ENCODE peak calls at places on chromosomes 4 and X, in six cellular contexts. U is mesendoderm, F is neuronal stem cell, A is IMR-90, B is H9, P is H1. D is an unnamed sample.

GRCh38 chrX:42943051-42943450 is 165.1 kb upstream of the PPP1R2C start:
- DNase-seq in U (no peak), F (no peak), A (no peak), B (no peak), P (no peak), D (no peak)

GRCh38 chrX:134469481-134469880 is 9.5 kb downstream of the HPRT1 start:
- DNase-seq in U (no peak), F (no peak), A (peak), B (no peak), P (no peak), D (peak)

GRCh38 chrX:13090261-13091110 is 46.1 kb upstream of the FAM9C start:
- DNase-seq in U (no peak), F (no peak), A (peak), B (no peak), P (no peak), D (peak)

GRCh38 chr4:110617095-110617494 is 5.8 kb downstream of the PITX2 start:
- DNase-seq in U (peak), F (peak), A (no peak), B (no peak), P (no peak), D (peak)

GRCh38 chr4:101175896-101176676 is 171.2 kb downstream of the PPP3CA start:
- DNase-seq in U (no peak), F (no peak), A (no peak), B (no peak), P (no peak), D (no peak)

GRCh38 chr4:52711271-52711670 is 40.0 kb downstream of the ERVMER34-1 start:
- DNase-seq in U (no peak), F (no peak), A (no peak), B (no peak), P (no peak), D (no peak)

GRCh38 chrX:140762061-140762460 is 52.5 kb downstream of the LINC00632 start:
- DNase-seq in U (peak), F (peak), A (peak), B (peak), P (no peak), D (peak)

GRCh38 chr4:159366966-159367365 is 264.1 kb downstream of the RAPGEF2 start:
- DNase-seq in U (peak), F (no peak), A (no peak), B (no peak), P (no peak), D (no peak)

GRCh38 chr4:61445374-61446063 is 245.4 kb downstream of the ADGRL3 start:
- DNase-seq in U (no peak), F (no peak), A (no peak), B (no peak), P (no peak), D (no peak)

GRCh38 chrX:22310779-22311178 is 38.1 kb downstream of the CBLL2 start:
- DNase-seq in U (no peak), F (no peak), A (peak), B (no peak), P (no peak), D (peak)

GRCh38 chr4:17812125-17812524 is 1.3 kb downstream of the NCAPG start:
- DNase-seq in U (no peak), F (no peak), A (no peak), B (no peak), P (no peak), D (no peak)

GRCh38 chr4:5824635-5825034 is 68.3 kb downstream of the CRMP1 start:
- DNase-seq in U (peak), F (no peak), A (peak), B (no peak), P (no peak), D (peak)

GRCh38 chr4:168028568-168028967 is 63.8 kb upstream of the ANXA10 start:
- DNase-seq in U (no peak), F (no peak), A (peak), B (no peak), P (no peak), D (no peak)

GRCh38 chr4:4781936-4782754 is 77.3 kb upstream of the MSX1 start:
- DNase-seq in U (no peak), F (no peak), A (peak), B (no peak), P (no peak), D (peak)

GRCh38 chr4:101251261-101251660 is 96.1 kb downstream of the PPP3CA start:
- DNase-seq in U (no peak), F (no peak), A (no peak), B (no peak), P (no peak), D (no peak)

GRCh38 chrX:1486177-1486576 is 33.5 kb upstream of the ASMTL start:
- DNase-seq in U (no peak), F (no peak), A (no peak), B (no peak), P (no peak), D (no peak)

GRCh38 chrX:1483843-1484637 is 31.3 kb upstream of the ASMTL start:
- DNase-seq in U (no peak), F (no peak), A (no peak), B (no peak), P (no peak), D (no peak)

GRCh38 chrX:1485033-1485432 is 32.3 kb upstream of the ASMTL start:
- DNase-seq in U (no peak), F (no peak), A (no peak), B (no peak), P (no peak), D (no peak)

GRCh38 chrX:1486749-1487361 is 34.1 kb upstream of the ASMTL start:
- DNase-seq in U (peak), F (no peak), A (no peak), B (no peak), P (no peak), D (no peak)

DNA sequence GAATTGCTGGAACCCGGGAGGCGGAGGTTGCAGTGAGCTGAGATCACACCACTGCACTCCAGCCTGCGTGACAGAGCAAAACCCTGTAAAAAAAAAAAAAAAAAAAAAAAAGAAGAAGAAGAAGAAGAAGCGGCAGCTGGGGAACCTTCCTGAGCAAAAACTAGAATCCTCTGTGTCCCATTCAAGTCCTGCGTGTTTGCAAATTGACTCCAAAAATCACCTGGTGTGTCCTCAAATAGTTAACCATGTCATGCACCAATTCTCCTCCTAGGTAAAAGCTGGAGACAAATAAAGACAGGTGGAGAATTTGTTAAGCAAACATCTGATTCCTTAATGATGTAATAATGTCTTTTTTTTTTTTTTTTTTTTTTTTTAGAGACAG is 31.9 kb upstream of the ASMTL start:
- DNase-seq in U (no peak), F (no peak), A (no peak), B (no peak), P (no peak), D (no peak)
- H2BK15ac ChIP-seq in U (no peak), F (no peak), A (no peak), B (no peak), P (no peak), D (no peak)

DNA sequence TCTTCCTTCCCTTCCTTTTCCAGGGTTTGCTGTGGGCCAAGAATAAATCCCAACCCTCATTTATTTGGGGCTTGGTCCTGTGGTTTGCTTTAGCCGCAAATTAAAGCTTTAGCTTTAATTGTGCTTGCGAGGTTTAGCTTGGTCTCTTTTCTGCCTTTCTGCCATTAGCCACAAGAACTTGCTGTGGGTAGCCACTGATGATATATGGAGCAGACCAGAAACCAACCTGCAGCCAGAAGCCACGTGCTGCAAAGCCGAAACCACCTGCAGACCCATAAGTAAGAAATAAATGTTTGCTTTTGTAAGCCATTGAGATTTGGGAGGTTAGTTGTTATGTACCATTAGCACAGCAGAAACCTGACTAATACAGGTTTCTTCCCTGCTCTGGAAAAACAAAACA is 89.8 kb upstream of the S100G start:
- DNase-seq in U (no peak), F (no peak), A (no peak), B (no peak), P (no peak), D (no peak)
- H2BK15ac ChIP-seq in U (no peak), F (no peak), A (no peak), B (no peak), P (no peak), D (no peak)

GRCh38 chr4:99054428-99054994 is 34.1 kb downstream of the ADH5 start:
- DNase-seq in U (no peak), F (no peak), A (no peak), B (no peak), P (no peak), D (no peak)
- H2BK15ac ChIP-seq in U (no peak), F (no peak), A (no peak), B (no peak), P (no peak), D (no peak)

GRCh38 chrX:81378550-81378949 is 176.6 kb downstream of the SH3BGRL start:
- DNase-seq in U (no peak), F (no peak), A (no peak), B (no peak), P (no peak), D (no peak)
- H2BK15ac ChIP-seq in U (no peak), F (no peak), A (no peak), B (no peak), P (no peak), D (no peak)

DNA sequence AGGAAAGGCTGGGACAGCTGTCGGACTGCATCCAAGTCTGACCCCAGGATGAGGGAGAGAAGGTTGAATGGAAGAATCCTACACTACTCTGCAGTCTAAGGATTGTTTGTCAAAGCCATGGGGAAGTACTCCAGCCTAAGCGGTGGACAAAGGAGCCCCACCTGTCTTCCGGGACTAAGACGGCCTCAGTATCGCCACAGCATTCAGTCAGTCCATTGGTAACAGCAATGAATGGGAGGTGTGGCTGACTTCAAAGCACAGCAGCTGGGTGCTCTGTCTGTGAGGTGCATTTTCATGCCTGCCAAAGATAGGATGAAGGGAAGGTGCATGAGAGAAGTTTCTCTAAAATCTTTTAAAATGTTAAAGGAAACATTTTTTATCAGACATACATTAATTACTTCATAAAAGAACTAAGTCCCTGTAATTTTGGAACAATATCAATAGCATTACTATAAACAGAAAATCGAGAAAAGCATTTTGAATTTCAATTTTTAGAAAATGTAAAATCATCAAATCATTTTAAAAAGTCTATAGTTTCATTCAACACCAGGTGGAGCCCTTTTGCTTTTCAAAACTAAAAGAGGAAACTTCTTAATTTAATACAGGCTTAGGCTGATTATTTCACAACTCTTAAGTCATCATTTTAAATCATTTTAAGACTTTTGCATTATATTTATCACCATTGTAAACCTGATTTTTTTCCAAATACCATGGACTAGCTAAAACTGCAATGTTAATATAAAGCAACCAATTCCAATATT is 27.6 kb upstream of the INTU start:
- DNase-seq in U (peak), F (peak), A (peak), B (peak), P (peak), D (peak)
- H2BK15ac ChIP-seq in U (no peak), F (no peak), A (no peak), B (no peak), P (no peak), D (no peak)

GRCh38 chr4:169090479-169091215 is 80.6 kb upstream of the CBR4 start:
- DNase-seq in U (no peak), F (no peak), A (no peak), B (no peak), P (no peak), D (no peak)
- H2BK15ac ChIP-seq in U (no peak), F (no peak), A (no peak), B (no peak), P (no peak), D (no peak)